ENCODE peak calls at places on chromosome 15, in six cellular contexts. G, R, C, U, D and J are unnamed samples.

GRCh38 chr15:75827691-75828090 is 15.6 kb upstream of the UBE2Q2 start:
- DNase-seq in G (no peak), R (no peak), U (no peak), D (no peak), C (peak; percentile 34), J (no peak)

GRCh38 chr15:62545392-62546227 is 380.5 kb upstream of the C2CD4B start:
- DNase-seq in G (no peak), R (no peak), U (peak; percentile 14), D (no peak), C (no peak), J (peak; percentile 42)

GRCh38 chr15:75089781-75090734 is 66.7 kb downstream of the PPCDC start:
- DNase-seq in R (peak; percentile 80), C (peak; percentile 13), U (peak; percentile 58), G (no peak), D (no peak), J (no peak)

GRCh38 chr15:57259511-57260143 is 116.7 kb upstream of the CGNL1 start:
- DNase-seq in D (peak; percentile 38), G (peak; percentile 58), U (no peak), C (peak; percentile 93), R (no peak), J (no peak)

GRCh38 chr15:63544253-63545026 is 40.0 kb downstream of the USP3 start:
- DNase-seq in G (no peak), C (no peak), U (no peak), D (no peak), R (no peak), J (no peak)

GRCh38 chr15:28935316-28935715 is 49.5 kb downstream of the APBA2 start:
- DNase-seq in R (no peak), U (peak; percentile 31), D (no peak), C (peak; percentile 72), G (no peak), J (no peak)

GRCh38 chr15:82554351-82554750 is 14.1 kb upstream of the RPS17 start:
- DNase-seq in C (no peak), D (no peak), G (no peak), U (no peak), R (no peak), J (no peak)

GRCh38 chr15:33808720-33809119 is 159.6 kb upstream of the CHRM5 start:
- DNase-seq in R (no peak), C (no peak), G (no peak), D (no peak), U (no peak), J (no peak)

GRCh38 chr15:69758810-69759410 is 306.3 kb downstream of the RPLP1 start:
- DNase-seq in C (no peak), G (no peak), R (no peak), D (no peak), U (peak; percentile 79), J (peak; percentile 62)

GRCh38 chr15:69677403-69677802 is 224.8 kb downstream of the RPLP1 start:
- DNase-seq in G (no peak), U (no peak), C (no peak), D (no peak), R (no peak), J (no peak)

GRCh38 chr15:100765458-100766224 is 114.0 kb upstream of the ALDH1A3 start:
- DNase-seq in C (no peak), U (no peak), G (no peak), D (no peak), R (no peak), J (no peak)

GRCh38 chr15:70435369-70435768 is 328.0 kb downstream of the UACA start:
- DNase-seq in U (no peak), C (no peak), D (no peak), G (no peak), R (peak; percentile 67), J (no peak)

GRCh38 chr15:60568301-60568742 is 89.4 kb upstream of the ICE2 start:
- DNase-seq in U (no peak), R (no peak), D (no peak), C (peak; percentile 38), G (no peak), J (no peak)

GRCh38 chr15:57542505-57542817 is 49.2 kb upstream of the MYZAP start:
- DNase-seq in U (no peak), D (no peak), R (no peak), C (no peak), G (no peak), J (no peak)

GRCh38 chr15:63382966-63383710 is 1.5 kb upstream of the CA12 start:
- DNase-seq in R (no peak), U (no peak), G (no peak), D (no peak), C (no peak), J (peak; percentile 37)

GRCh38 chr15:85764649-85765277 is 30.0 kb downstream of the KLHL25 start:
- DNase-seq in D (no peak), C (no peak), U (no peak), R (no peak), G (no peak), J (peak; percentile 25)

GRCh38 chr15:85757939-85758654 is 36.6 kb downstream of the KLHL25 start:
- DNase-seq in R (no peak), U (no peak), D (no peak), G (no peak), C (no peak), J (no peak)

GRCh38 chr15:72278737-72279136 is 6.4 kb upstream of the PARP6 start:
- DNase-seq in R (no peak), U (no peak), C (no peak), G (no peak), D (no peak), J (no peak)

GRCh38 chr15:31271224-31271635 is 55.4 kb upstream of the KLF13 start:
- DNase-seq in D (no peak), U (no peak), G (no peak), C (no peak), R (no peak), J (no peak)

GRCh38 chr15:70954176-70954575 is 61.5 kb downstream of the LRRC49 start:
- DNase-seq in U (no peak), R (no peak), G (no peak), D (no peak), C (no peak), J (no peak)

GRCh38 chr15:101684384-101684783 is 32.2 kb upstream of the TM2D3 start:
- DNase-seq in G (no peak), C (no peak), R (peak; percentile 86), D (no peak), U (peak; percentile 92), J (peak; percentile 82)

DNA sequence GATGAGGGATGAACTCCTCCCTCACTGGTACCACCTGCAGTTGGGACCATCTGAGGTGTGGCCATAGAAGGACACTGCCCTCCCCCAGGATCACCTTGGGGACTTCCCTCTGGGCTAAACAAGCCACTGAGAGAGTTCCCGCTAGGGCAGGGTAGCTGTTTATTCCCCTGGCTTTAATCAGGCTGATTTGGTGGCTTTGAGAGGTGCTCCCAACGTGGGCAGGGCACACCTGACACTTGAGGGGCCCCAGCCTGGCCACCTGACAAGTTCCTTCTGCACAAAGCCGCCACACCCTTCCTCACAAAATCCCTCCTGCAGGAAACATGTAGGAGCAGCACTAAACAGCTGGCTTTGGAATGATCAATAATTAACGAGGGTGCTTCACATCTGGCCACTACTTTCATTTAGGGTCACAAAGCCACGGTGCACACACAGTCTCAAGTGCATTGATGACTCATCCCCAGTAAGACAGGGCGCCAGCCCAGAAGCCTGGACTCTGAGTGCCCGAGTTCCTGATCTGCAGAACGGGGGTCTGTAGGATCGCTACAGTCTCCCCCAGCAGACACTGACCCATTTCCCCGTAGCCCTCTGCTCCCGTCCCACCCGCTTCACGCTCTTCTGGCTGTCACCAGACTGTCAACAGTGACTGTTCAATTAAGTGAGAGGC is 75.1 kb downstream of the ATP10A start:
- DNase-seq in G (no peak), R (no peak), C (no peak), D (no peak), U (peak; percentile 26), J (peak; percentile 63)
- H3K4me3 ChIP-seq in G (no peak overlapping the region), R (no peak overlapping the region), C (no peak overlapping the region), D (no peak overlapping the region), U (peak overlapping the region; percentile 52), J (no peak overlapping the region)

GRCh38 chr15:25438601-25439455 is at the start of gene UBE3A:
- DNase-seq in D (peak; percentile 75), U (peak; percentile 91), C (peak; percentile 96), G (peak; percentile 90), R (peak; percentile 90), J (peak; percentile 91)

GRCh38 chr15:25441111-25441510 is 2.3 kb upstream of the UBE3A start:
- DNase-seq in G (no peak), R (no peak), D (no peak), U (no peak), C (no peak), J (no peak)

GRCh38 chr15:25437751-25438600 is 848 bp downstream of the UBE3A start:
- DNase-seq in U (peak; percentile 69), C (peak; percentile 82), G (peak; percentile 74), D (no peak), R (peak; percentile 69), J (peak; percentile 40)

GRCh38 chr15:25436707-25437106 is 2.1 kb downstream of the UBE3A start:
- DNase-seq in R (no peak), C (no peak), D (no peak), U (no peak), G (no peak), J (no peak)

DNA sequence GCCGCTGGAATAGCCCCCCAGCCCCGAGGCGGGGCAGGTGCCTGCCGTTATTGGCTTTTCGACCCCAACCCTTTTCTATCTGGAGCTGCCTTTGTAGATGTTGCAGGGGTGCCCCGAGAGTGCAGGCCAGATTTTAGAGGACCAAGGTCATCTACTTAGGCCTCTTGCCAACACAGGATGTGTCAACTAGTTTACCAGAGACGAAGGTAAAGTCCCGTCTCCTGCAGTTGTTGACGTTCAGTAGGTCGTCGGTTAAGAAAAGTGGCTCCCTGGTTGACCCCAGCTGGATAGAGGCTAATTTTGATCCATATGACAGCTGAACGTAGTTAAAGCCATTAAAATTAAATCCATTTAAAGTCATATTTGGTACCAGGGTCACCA is 622 bp upstream of the UBE3A start:
- DNase-seq in G (peak; percentile 2), C (peak; percentile 51), D (no peak), R (no peak), U (no peak), J (peak; percentile 10)
- H2BK5ac ChIP-seq in G (peak overlapping the region; percentile 94), C (peak overlapping the region; percentile 51), D (peak overlapping the region; percentile 67), R (no peak overlapping the region), U (peak overlapping the region; percentile 83), J (peak overlapping the region; percentile 67)

DNA sequence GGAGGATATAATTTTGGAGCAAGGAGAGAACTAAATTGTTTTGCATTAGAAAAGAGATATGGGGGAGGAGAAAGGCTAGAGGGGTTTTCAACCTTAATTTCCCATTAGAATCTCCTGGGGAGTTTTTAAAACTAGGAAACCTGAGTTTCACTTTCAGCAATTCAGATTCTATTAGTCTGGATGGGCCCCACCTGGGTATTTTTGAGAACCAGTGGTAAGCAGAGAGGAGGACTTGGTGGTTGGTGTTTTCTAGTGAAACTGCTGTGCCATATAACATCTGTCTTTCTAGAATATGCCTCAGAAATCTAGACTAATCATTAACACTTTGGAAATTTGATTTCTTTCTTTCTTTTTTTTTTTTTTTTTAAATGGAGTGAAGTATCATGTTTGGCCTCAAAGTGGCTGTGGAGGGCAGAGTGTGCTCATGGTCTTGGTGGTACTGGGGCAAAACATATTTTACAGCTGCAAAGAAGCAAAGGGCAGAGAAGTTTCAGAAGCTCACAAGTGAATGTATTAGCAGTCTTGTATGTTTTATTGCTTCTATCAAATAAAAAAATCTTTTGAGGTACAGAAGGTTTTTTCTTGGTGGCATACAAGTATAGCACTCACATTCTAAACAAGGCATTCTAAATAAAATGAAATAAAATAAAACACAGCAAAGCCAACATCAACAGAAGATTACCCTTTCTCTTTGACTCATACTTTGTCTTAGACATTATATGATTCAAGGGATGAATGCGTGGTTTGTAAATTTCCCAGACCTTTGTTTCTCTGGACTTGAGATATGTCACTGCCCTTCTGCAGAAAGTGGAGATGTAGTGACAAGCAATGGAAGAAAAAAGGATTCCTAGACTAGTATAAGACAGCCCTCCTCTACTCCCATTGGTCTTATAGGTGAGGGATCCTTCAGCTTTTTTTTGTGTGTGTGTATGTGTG is 22.7 kb downstream of the NANOGP8 start:
- DNase-seq in R (no peak), D (no peak), C (no peak), G (no peak), U (no peak), J (peak; percentile 37)
- H3K4me3 ChIP-seq in R (no peak overlapping the region), D (no peak overlapping the region), C (no peak overlapping the region), G (no peak overlapping the region), U (no peak overlapping the region), J (no peak overlapping the region)

GRCh38 chr15:52262364-52262763 is 33.2 kb downstream of the MYO5C start:
- DNase-seq in D (no peak), G (peak; percentile 18), R (no peak), C (peak; percentile 41), U (peak; percentile 19), J (no peak)
- H2BK5ac ChIP-seq in D (peak overlapping the region; percentile 26), G (peak overlapping the region; percentile 93), R (peak overlapping the region; percentile 75), C (peak overlapping the region; percentile 34), U (no peak overlapping the region), J (no peak overlapping the region)